ENCODE peak calls at places on chromosomes 2 and 18, in ten cellular contexts. Q is kidney epithelial cell; P is activated naive CD4-positive, alpha-beta T cell treated with anti-CD3 and anti-CD28 coated beads for 36 hours; C is WTC11; K is H54; S is NCI-H1092 treated with DMSO at 0.1 percent for 48 hours; I is activated CD4-positive, alpha-beta T cell treated with anti-CD3 and anti-CD28 coated beads for 48 hours; R is activated CD8-positive, alpha-beta memory T cell treated with anti-CD3 and anti-CD28 coated beads for 24 hours; X is RKO; T is dorsolateral prefrontal cortex. V is an unnamed sample.
A peak's percentile ranks its signal among the peaks of the same experiment; 100 is the strongest.

GRCh38 chr2:68687018-68687417 is 43.6 kb downstream of the PROKR1 start:
- DNase-seq in Q (no peak), P (no peak), C (no peak), K (no peak), S (no peak), I (no peak), R (no peak), X (no peak), T (no peak), V (no peak)

GRCh38 chr2:201779996-201780673 is 598 bp downstream of the ALS2 start:
- DNase-seq in Q (no peak), P (no peak), C (no peak), K (no peak), S (no peak), I (no peak), R (no peak), X (peak; percentile 58), T (no peak), V (no peak)

GRCh38 chr2:82837588-82838304 is 1621.3 kb downstream of the SUCLG1 start:
- DNase-seq in Q (peak; percentile 94), P (no peak), C (no peak), K (peak; percentile 44), S (no peak), I (no peak), R (no peak), X (peak; percentile 62), T (no peak), V (no peak)

GRCh38 chr2:213150315-213150951 is 979 bp downstream of the IKZF2 start:
- DNase-seq in Q (no peak), P (no peak), C (peak; percentile 48), K (no peak), S (peak; percentile 40), I (no peak), R (no peak), X (no peak), T (no peak), V (no peak)

GRCh38 chr2:40304340-40304739 is 147.6 kb downstream of the SLC8A1 start:
- DNase-seq in Q (no peak), P (no peak), C (peak; percentile 19), K (no peak), S (no peak), I (no peak), R (no peak), X (no peak), T (no peak), V (no peak)

GRCh38 chr2:234823877-234824376 is 127.9 kb upstream of the SH3BP4 start:
- DNase-seq in Q (peak; percentile 99), P (no peak), C (no peak), K (peak; percentile 77), S (no peak), I (no peak), R (no peak), X (peak; percentile 2), T (no peak), V (no peak)

GRCh38 chr2:42962521-42962953 is 170.2 kb upstream of the HAAO start:
- DNase-seq in Q (no peak), P (peak; percentile 41), C (no peak), K (no peak), S (no peak), I (peak; percentile 12), R (no peak), X (no peak), T (no peak), V (no peak)

GRCh38 chr2:160871096-160871495 is 289.1 kb upstream of the TANK start:
- DNase-seq in Q (no peak), P (no peak), C (no peak), K (no peak), S (no peak), I (no peak), R (no peak), X (no peak), T (no peak), V (no peak)

GRCh38 chr2:86352137-86352931 is 14.9 kb upstream of the REEP1 start:
- DNase-seq in Q (no peak), P (no peak), C (no peak), K (no peak), S (no peak), I (peak; percentile 14), R (no peak), X (no peak), T (no peak), V (no peak)

GRCh38 chr18:26435415-26436095 is 112.8 kb downstream of the KCTD1 start:
- DNase-seq in Q (no peak), P (no peak), C (no peak), K (no peak), S (no peak), I (no peak), R (no peak), X (no peak), T (no peak), V (no peak)

GRCh38 chr2:69798466-69798908 is 31.0 kb upstream of the GMCL1 start:
- DNase-seq in Q (no peak), P (no peak), C (no peak), K (peak; percentile 15), S (no peak), I (no peak), R (peak; percentile 49), X (no peak), T (no peak), V (no peak)

GRCh38 chr2:188524519-188525113 is 232.9 kb downstream of the GULP1 start:
- DNase-seq in Q (no peak), P (peak; percentile 35), C (no peak), K (no peak), S (peak; percentile 29), I (peak; percentile 30), R (no peak), X (peak; percentile 75), T (no peak), V (no peak)

GRCh38 chr18:12422936-12423335 is 15.2 kb downstream of the PRELID3A start:
- DNase-seq in Q (no peak), P (peak; percentile 26), C (peak; percentile 36), K (no peak), S (no peak), I (no peak), R (no peak), X (peak; percentile 43), T (no peak), V (no peak)

GRCh38 chr18:25329783-25330182 is 22.2 kb downstream of the ZNF521 start:
- DNase-seq in Q (no peak), P (no peak), C (no peak), K (no peak), S (no peak), I (no peak), R (no peak), X (no peak), T (no peak), V (no peak)

GRCh38 chr18:26540041-26540628 is 8.2 kb downstream of the KCTD1 start:
- DNase-seq in Q (no peak), P (no peak), C (no peak), K (no peak), S (no peak), I (no peak), R (no peak), X (peak; percentile 16), T (no peak), V (no peak)

GRCh38 chr2:189142893-189143759 is 36.4 kb downstream of the COL5A2 start:
- DNase-seq in Q (no peak), P (peak; percentile 68), C (peak; percentile 50), K (no peak), S (peak; percentile 22), I (peak; percentile 58), R (peak; percentile 59), X (peak; percentile 70), T (no peak), V (peak; percentile 71)

GRCh38 chr18:49758263-49758610 is 55.1 kb downstream of the ACAA2 start:
- DNase-seq in Q (no peak), P (no peak), C (no peak), K (no peak), S (no peak), I (no peak), R (no peak), X (no peak), T (no peak), V (no peak)

GRCh38 chr2:164242409-164242808 is 378.9 kb downstream of the GRB14 start:
- DNase-seq in Q (no peak), P (no peak), C (no peak), K (no peak), S (no peak), I (no peak), R (no peak), X (no peak), T (no peak), V (no peak)

GRCh38 chr2:20106746-20107145 is 55.3 kb upstream of the LAPTM4A start:
- DNase-seq in Q (no peak), P (peak; percentile 42), C (peak; percentile 91), K (no peak), S (no peak), I (peak; percentile 54), R (peak; percentile 70), X (no peak), T (no peak), V (no peak)

GRCh38 chr2:104412384-104412783 is 441.5 kb upstream of the POU3F3 start:
- DNase-seq in Q (no peak), P (peak; percentile 50), C (peak; percentile 65), K (no peak), S (no peak), I (peak; percentile 48), R (no peak), X (peak; percentile 30), T (peak; percentile 66), V (no peak)